ENCODE peak calls at places on chromosomes 5 and 9, in four cellular contexts. T, B, F and U are unnamed samples.
A peak's percentile ranks its signal among the peaks of the same experiment; 100 is the strongest.

GRCh38 chr9:35114921-35115341 is 731 bp downstream of the ATOSB start:
- DNase-seq in T (peak; percentile 83), B (peak; percentile 61), F (no peak), U (no peak)

GRCh38 chr5:136115183-136115865 is 17.3 kb upstream of the SMAD5 start:
- DNase-seq in T (no peak), B (no peak), F (no peak), U (no peak)

GRCh38 chr5:176810084-176810597 is at the start of gene UNC5A:
- DNase-seq in T (no peak), B (no peak), F (peak; percentile 17), U (no peak)

GRCh38 chr9:127336708-127337352 is 60.1 kb upstream of the SLC2A8 start:
- DNase-seq in T (peak; percentile 72), B (peak; percentile 94), F (peak; percentile 96), U (peak; percentile 94)

GRCh38 chr5:157283434-157283833 is 17.5 kb downstream of the CYFIP2 start:
- DNase-seq in T (no peak), B (no peak), F (no peak), U (no peak)

GRCh38 chr5:74738406-74738805 is 28.5 kb downstream of the GFM2 start:
- DNase-seq in T (no peak), B (no peak), F (peak; percentile 8), U (no peak)

GRCh38 chr5:116778015-116778414 is 203.4 kb upstream of the SEMA6A start:
- DNase-seq in T (no peak), B (no peak), F (no peak), U (no peak)

GRCh38 chr5:138369249-138369648 is 16.8 kb downstream of the KDM3B start:
- DNase-seq in T (no peak), B (no peak), F (no peak), U (no peak)

GRCh38 chr5:62314431-62314830 is 8.4 kb downstream of the KIF2A start:
- DNase-seq in T (no peak), B (no peak), F (no peak), U (no peak)

GRCh38 chr5:98031926-98032325 is 741.5 kb upstream of the RGMB start:
- DNase-seq in T (no peak), B (no peak), F (peak; percentile 9), U (no peak)

GRCh38 chr9:84393266-84393905 is 52.8 kb upstream of the SLC28A3 start:
- DNase-seq in T (no peak), B (no peak), F (no peak), U (no peak)

GRCh38 chr9:110623462-110624025 is 44.0 kb upstream of the SVEP1 start:
- DNase-seq in T (no peak), B (peak; percentile 36), F (peak; percentile 70), U (no peak)

GRCh38 chr5:28903643-28904042 is 1865.3 kb upstream of the CDH9 start:
- DNase-seq in T (no peak), B (no peak), F (no peak), U (no peak)

GRCh38 chr9:127785933-127786772 is at the start of gene CDK9:
- DNase-seq in T (peak; percentile 97), B (peak; percentile 90), F (peak; percentile 81), U (no peak)

GRCh38 chr9:134570726-134571325 is 70.8 kb upstream of the COL5A1 start:
- DNase-seq in T (peak; percentile 47), B (peak; percentile 11), F (no peak), U (peak; percentile 64)

DNA sequence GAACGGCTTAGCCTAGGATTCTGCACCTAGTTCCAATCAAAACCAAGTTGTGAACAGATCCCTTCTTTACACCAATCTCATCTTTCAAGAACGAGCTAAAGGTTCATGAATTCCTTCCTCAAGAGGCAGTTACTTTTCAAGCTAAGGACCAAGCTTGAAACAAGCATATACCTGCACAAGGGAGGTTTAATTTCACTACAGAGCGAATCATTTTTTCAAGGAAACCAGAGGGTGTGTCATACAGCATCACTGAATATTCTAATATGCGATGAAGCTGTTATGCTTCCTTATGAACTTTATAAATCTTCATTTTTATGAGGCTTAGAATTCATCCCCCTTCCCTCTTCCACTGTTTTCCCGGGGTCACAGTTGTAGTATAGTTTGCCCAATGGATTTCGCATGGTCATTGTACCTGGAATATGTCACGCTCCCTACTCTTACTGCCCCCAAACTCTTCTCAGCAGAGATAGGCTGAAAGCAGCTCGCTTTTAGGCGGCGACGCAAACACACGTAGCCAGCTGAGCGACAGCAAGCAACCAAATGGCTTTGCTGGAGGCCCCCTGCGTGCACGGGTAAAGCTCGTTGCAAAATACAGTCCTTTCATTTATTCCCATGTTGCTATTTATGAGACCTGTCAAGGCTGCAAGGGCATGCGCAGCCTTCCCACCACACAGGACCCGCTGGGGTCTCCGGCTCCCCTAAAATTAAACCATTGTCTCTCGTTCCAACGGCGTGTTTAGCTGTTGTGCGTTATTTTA is 832 bp downstream of the LMBRD2 start:
- DNase-seq in T (no peak), B (no peak), F (peak; percentile 48), U (no peak)
- TF ChIP-seq POLR2A in T (no peak), B (no peak), F (no peak), U (no peak)

DNA sequence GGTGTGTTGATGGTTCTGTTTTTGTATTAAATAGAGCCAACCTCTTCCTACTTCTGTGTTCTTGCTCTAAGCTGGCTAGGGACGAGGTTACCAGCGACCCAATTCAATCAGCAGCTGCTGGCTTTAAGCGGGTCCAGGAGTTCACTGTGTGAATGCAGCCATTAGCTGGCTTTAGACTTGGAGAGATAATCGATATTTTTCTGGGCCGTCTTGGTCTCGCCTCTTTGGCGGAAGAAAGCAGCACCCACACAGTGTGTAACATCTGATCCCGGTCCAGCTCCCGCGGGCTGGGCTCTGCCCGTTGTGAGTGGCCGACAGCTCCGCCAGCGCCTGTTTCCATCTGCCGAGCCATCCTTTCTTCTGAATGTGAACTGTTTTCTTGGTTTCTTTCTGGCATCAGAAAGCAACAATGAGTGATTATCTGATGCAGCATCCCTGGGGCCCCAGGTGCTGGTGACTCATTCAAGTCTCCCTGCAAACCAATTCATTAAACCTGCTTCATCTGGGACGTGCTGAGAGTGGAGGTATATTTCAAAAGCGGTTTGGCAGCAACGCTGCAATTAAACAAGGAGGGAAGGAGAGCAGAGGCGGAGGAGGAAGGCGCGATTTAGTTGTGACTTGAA is 90.8 kb upstream of the IRX4 start:
- DNase-seq in T (no peak), B (peak; percentile 28), F (no peak), U (no peak)
- H3K4me3 ChIP-seq in T (no peak overlapping the region), B (no peak overlapping the region), F (no peak overlapping the region), U (no peak overlapping the region)

GRCh38 chr9:124595743-124596142 is 88.5 kb upstream of the NR5A1 start:
- DNase-seq in T (no peak), B (no peak), F (no peak), U (no peak)

GRCh38 chr9:124596172-124596839 is 89.1 kb upstream of the NR5A1 start:
- DNase-seq in T (no peak), B (no peak), F (no peak), U (no peak)

GRCh38 chr9:124593080-124594058 is 86.2 kb upstream of the NR5A1 start:
- DNase-seq in T (no peak), B (no peak), F (peak; percentile 12), U (no peak)

GRCh38 chr9:124594215-124594614 is 87.0 kb upstream of the NR5A1 start:
- DNase-seq in T (no peak), B (no peak), F (peak; percentile 20), U (no peak)

GRCh38 chr9:124594673-124595072 is 87.5 kb upstream of the NR5A1 start:
- DNase-seq in T (no peak), B (no peak), F (peak; percentile 18), U (no peak)
- H3K9me3 ChIP-seq in T (no peaks in the 10 kb centered on the region), B (no peaks in the 10 kb centered on the region), F (no peaks in the 10 kb centered on the region), U (no peaks in the 10 kb centered on the region)

GRCh38 chr5:149133795-149134777 is 7.2 kb upstream of the ABLIM3 start:
- DNase-seq in T (peak; percentile 82), B (peak; percentile 62), F (peak; percentile 92), U (no peak)
- TF ChIP-seq POLR2A in T (no peak), B (no peak), F (peak; percentile 20), U (no peak)

DNA sequence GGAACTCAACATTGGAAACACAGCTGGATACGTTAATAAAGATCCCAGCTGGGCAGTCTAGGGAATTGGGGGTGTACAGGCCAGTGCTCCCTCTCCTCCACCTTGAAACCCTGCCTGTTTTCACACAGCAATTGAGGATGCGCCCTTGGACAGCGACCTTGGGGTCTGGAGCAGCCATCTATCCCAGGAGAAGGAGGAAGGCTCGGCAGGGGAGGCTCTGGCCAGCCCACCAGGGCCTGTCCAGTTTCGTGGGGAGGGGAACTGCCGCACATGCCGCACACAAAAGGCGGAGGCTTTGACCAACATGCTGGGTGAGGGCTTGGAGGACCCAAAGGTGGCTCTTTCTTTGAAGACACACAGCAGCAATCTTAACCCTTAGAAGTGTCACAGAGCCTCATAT is 1.4 kb downstream of the COL23A1 start:
- DNase-seq in T (no peak), B (no peak), F (no peak), U (no peak)
- H3K4me3 ChIP-seq in T (no peak overlapping the region), B (no peak overlapping the region), F (no peak overlapping the region), U (no peak overlapping the region)

GRCh38 chr9:40914772-40915659 is 213.5 kb downstream of the FOXD4L6 start:
- DNase-seq in T (no peak), B (no peak), F (no peak), U (peak; percentile 85)
- H3K9me3 ChIP-seq in T (peaks cover 92% of the 10 kb centered on the region), B (no peaks in the 10 kb centered on the region), F (peaks cover 56% of the 10 kb centered on the region), U (peaks cover 71% of the 10 kb centered on the region)

GRCh38 chr5:170306381-170306790 is 8.8 kb upstream of the LCP2 start:
- DNase-seq in T (no peak), B (peak; percentile 80), F (peak; percentile 0), U (peak; percentile 91)
- TF ChIP-seq POLR2A in T (no peak), B (no peak), F (no peak), U (no peak)